ENCODE peak calls at places on chromosomes 7 and 10, in five cellular contexts. B, G, I, F and M are unnamed samples.
A peak's percentile ranks its signal among the peaks of the same experiment; 100 is the strongest.

GRCh38 chr7:115724400-115725056 is 306.0 kb downstream of the TFEC start:
- DNase-seq in F (no peak), B (peak; percentile 52), G (no peak), I (no peak), M (no peak)

GRCh38 chr10:100744980-100745881 is at the start of gene PAX2:
- DNase-seq in G (peak; percentile 69), B (no peak), F (no peak), I (peak; percentile 94), M (peak; percentile 59)

GRCh38 chr10:70776455-70777005 is 8.6 kb downstream of the TBATA start:
- DNase-seq in I (no peak), F (peak; percentile 16), G (no peak), B (no peak), M (no peak)

GRCh38 chr10:78335691-78336401 is 302.2 kb downstream of the RPS24 start:
- DNase-seq in G (peak; percentile 59), B (peak; percentile 87), I (no peak), F (no peak), M (peak; percentile 73)

GRCh38 chr7:47517821-47518480 is 64.0 kb downstream of the TNS3 start:
- DNase-seq in I (no peak), F (no peak), B (no peak), G (no peak), M (no peak)

GRCh38 chr7:1531263-1531978 is 919 bp downstream of the MAFK start:
- DNase-seq in I (no peak), B (peak; percentile 60), F (peak; percentile 42), G (peak; percentile 76), M (peak; percentile 79)

GRCh38 chr7:76512941-76513816 is 2.8 kb downstream of the UPK3B start:
- DNase-seq in G (peak; percentile 87), I (peak; percentile 81), B (peak; percentile 1), F (no peak), M (peak; percentile 62)

GRCh38 chr10:102450374-102451104 is 804 bp downstream of the C10orf95 start:
- DNase-seq in F (peak; percentile 90), G (peak; percentile 95), I (peak; percentile 89), B (peak; percentile 70), M (peak; percentile 88)

GRCh38 chr7:155638366-155638765 is 6.1 kb upstream of the RBM33 start:
- DNase-seq in I (no peak), B (no peak), F (no peak), G (no peak), M (no peak)

GRCh38 chr7:129343099-129343700 is 91.0 kb upstream of the STRIP2 start:
- DNase-seq in F (no peak), I (peak; percentile 30), B (peak; percentile 68), G (peak; percentile 64), M (no peak)

GRCh38 chr10:130986828-130987227 is 324.7 kb downstream of the TCERG1L start:
- DNase-seq in F (no peak), B (no peak), I (no peak), G (no peak), M (no peak)

GRCh38 chr10:130992802-130993523 is 318.6 kb downstream of the TCERG1L start:
- DNase-seq in G (no peak), I (no peak), B (no peak), F (no peak), M (no peak)

GRCh38 chr10:130987401-130987800 is 324.1 kb downstream of the TCERG1L start:
- DNase-seq in G (no peak), F (no peak), I (no peak), B (no peak), M (no peak)

GRCh38 chr10:130990536-130990935 is 321.0 kb downstream of the TCERG1L start:
- DNase-seq in I (no peak), F (no peak), G (no peak), B (no peak), M (no peak)

GRCh38 chr10:130989670-130990247 is 321.8 kb downstream of the TCERG1L start:
- DNase-seq in F (no peak), I (no peak), B (no peak), G (peak; percentile 68), M (no peak)
- H3K27ac ChIP-seq in F (no peak overlapping the region), I (no peak overlapping the region), B (no peak overlapping the region), G (no peak overlapping the region), M (no peak overlapping the region)

DNA sequence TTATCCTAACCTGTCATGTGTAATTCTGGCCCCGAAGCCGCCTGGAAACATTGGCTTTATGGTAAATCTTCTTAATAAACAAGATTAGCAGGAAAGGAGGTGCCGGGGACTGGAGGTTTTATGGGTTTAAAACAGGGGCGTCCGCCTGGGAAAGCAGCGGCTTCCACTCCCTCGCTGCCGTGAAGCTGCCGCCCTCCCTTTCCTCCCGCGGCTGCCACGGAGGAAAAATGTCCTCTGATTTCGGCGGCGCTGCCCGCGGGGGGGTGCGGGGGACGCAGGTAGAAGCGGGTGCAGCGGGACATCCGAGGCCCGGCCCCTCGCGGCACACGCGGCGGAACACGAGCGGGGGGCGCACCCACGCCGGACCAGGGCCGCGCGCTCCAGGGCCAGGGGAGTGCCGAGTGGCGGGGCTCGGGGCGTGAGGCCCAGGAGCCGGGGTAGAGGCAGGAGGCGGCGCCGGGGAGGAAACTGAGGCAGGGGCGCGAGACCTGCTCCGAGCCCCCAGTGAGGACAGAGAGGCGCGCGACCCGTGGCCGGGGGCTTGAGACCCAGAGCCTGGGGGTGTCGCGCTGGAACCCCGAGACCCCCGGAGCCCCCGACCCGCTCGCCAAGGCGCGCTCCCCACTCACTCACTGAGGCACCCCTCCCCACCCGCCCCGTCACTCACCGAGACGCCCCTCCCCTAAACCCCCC is 978 bp downstream of the PTPRN2 start:
- DNase-seq in F (peak; percentile 42), B (no peak), I (no peak), G (peak; percentile 76), M (no peak)
- H3K4me3 ChIP-seq in F (peak overlapping the region; percentile 49), B (no peak overlapping the region), I (peak overlapping the region; percentile 59), G (peak overlapping the region; percentile 53), M (peak overlapping the region; percentile 58)

GRCh38 chr7:142120474-142121000 is 9.0 kb downstream of the MGAM2 start:
- DNase-seq in I (no peak), G (no peak), F (no peak), B (no peak), M (no peak)
- TF ChIP-seq POLR2AphosphoS5 in I (no peak), G (no peak), F (no peak), B (no peak), M (no peak)

GRCh38 chr7:137818036-137818435 is 28.7 kb downstream of the DGKI start:
- DNase-seq in I (no peak), B (no peak), G (no peak), F (no peak), M (no peak)
- H3K27ac ChIP-seq in I (no peak overlapping the region), B (no peak overlapping the region), G (no peak overlapping the region), F (no peak overlapping the region), M (no peak overlapping the region)

DNA sequence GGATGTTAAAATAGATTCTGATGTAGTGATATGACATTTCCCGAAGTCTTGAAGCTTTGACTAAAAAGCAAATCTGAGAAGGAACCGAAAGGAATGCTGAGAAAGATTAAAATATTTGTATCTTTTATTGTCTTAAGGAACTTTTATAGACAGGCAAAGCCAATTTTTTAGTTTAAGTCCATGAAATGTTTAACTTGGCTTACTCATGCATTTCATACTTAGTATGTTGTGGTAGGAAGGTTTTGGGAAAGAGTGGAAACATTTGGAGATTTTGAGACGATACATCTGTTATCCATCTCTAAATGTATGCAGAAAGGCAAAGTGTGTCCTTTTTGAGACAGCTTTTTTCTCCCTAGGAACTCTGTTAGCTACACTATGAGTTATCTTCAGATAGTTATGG is 10.1 kb downstream of the TBC1D12 start:
- DNase-seq in G (no peak), B (no peak), F (no peak), I (no peak), M (no peak)
- H3K4me3 ChIP-seq in G (no peak overlapping the region), B (no peak overlapping the region), F (no peak overlapping the region), I (no peak overlapping the region), M (no peak overlapping the region)

DNA sequence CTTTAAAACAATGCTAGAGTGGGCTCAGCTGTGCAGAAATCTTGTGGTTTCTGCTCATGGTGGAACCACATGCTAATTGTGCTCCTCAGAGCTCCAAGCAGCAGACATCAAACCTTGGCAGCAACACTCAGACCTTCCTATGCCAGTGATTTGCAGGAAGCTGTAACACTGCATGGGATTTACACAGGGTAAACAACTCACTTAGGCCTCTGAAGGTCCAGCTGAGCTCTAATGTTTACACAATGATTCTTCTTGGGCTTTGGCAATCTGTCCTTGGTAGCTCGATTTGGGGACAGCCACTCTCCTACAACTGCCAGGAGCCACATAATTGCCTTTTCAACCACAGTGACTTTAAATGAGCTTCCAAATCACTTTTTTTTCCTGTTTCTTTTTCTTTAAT is 97.7 kb upstream of the PDLIM1 start:
- DNase-seq in B (no peak), G (no peak), I (no peak), F (peak; percentile 67), M (no peak)
- TF ChIP-seq POLR2AphosphoS5 in B (no peak), G (no peak), I (no peak), F (peak; percentile 76), M (peak; percentile 11)

GRCh38 chr10:103592186-103593021 is 98.9 kb downstream of the NEURL1 start:
- DNase-seq in B (peak; percentile 40), I (peak; percentile 84), G (peak; percentile 91), F (peak; percentile 47), M (no peak)
- H3K27ac ChIP-seq in B (no peak overlapping the region), I (no peak overlapping the region), G (no peak overlapping the region), F (no peak overlapping the region), M (no peak overlapping the region)

GRCh38 chr10:110437761-110438341 is 59.9 kb upstream of the DUSP5 start:
- DNase-seq in G (no peak), B (no peak), I (no peak), F (no peak), M (peak; percentile 56)
- H3K4me3 ChIP-seq in G (no peak overlapping the region), B (no peak overlapping the region), I (no peak overlapping the region), F (no peak overlapping the region), M (no peak overlapping the region)

DNA sequence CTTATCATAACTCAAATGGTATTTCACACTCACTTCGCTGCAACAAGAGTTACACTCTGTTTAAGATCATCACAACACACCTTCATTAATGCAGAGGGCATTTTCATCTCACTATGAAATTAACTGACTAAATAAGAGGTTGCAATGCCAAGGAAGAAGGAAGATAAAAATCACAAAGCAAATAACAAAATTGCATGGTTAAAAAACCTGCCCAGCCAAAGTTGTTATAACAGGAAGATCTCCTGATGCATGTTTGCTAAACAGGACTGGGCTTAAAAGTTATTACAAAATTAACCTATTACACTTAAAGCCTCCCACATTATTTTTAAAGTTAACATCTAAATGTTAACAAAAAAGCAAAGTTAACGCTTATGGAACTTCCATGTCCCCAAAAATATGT is 11.8 kb downstream of the FAM13C start:
- DNase-seq in I (no peak), F (no peak), B (no peak), G (no peak), M (no peak)
- TF ChIP-seq POLR2AphosphoS5 in I (no peak), F (no peak), B (no peak), G (no peak), M (no peak)